ENCODE peak calls at places on chromosome 22, in five cellular contexts. J, Y, X, I and C are unnamed samples.

GRCh38 chr22:24107668-24108067 is 73.6 kb upstream of the SUSD2 start:
- DNase-seq in X (peak; percentile 97), I (peak; percentile 95), Y (peak; percentile 93), J (peak; percentile 34), C (peak; percentile 87)

GRCh38 chr22:35523167-35523928 is 17.3 kb upstream of the RASD2 start:
- DNase-seq in I (no peak), X (peak; percentile 72), Y (no peak), J (no peak), C (no peak)

GRCh38 chr22:33922268-33922667 is 2.0 kb upstream of the LARGE1 start:
- DNase-seq in I (peak; percentile 34), J (no peak), X (peak; percentile 87), Y (peak; percentile 40), C (no peak)

GRCh38 chr22:50728523-50728931 is 9.5 kb upstream of the ACR start:
- DNase-seq in Y (no peak), J (no peak), X (peak; percentile 82), I (no peak), C (no peak)

GRCh38 chr22:30304495-30305244 is 15.4 kb upstream of the CASTOR1 start:
- DNase-seq in I (peak; percentile 72), X (no peak), J (no peak), Y (peak; percentile 27), C (no peak)

GRCh38 chr22:38759005-38759404 is 3.2 kb upstream of the SUN2 start:
- DNase-seq in X (no peak), Y (no peak), I (no peak), J (no peak), C (no peak)

GRCh38 chr22:27212617-27213177 is 555.3 kb downstream of the MIAT start:
- DNase-seq in I (peak; percentile 100), Y (peak; percentile 85), X (no peak), J (peak; percentile 92), C (peak; percentile 91)

GRCh38 chr22:44406581-44407403 is 91.2 kb downstream of the RTL6 start:
- DNase-seq in I (peak; percentile 19), Y (no peak), X (peak; percentile 76), J (no peak), C (no peak)

GRCh38 chr22:31244044-31244942 is 32.2 kb downstream of the LIMK2 start:
- DNase-seq in J (peak; percentile 76), X (no peak), I (peak; percentile 85), Y (peak; percentile 90), C (no peak)

GRCh38 chr22:42562282-42562681 is 8.5 kb downstream of the SERHL2 start:
- DNase-seq in J (no peak), Y (no peak), I (no peak), X (peak; percentile 13), C (no peak)